ENCODE peak calls at places on chromosomes 11 and 22, in nine cellular contexts. L, C, U, P, K, D, H, B and X are unnamed samples.

GRCh38 chr11:123183391-123184099 is 11.5 kb downstream of the CLMP start:
- DNase-seq in H (no peak), U (no peak), P (no peak), K (no peak), B (no peak), L (no peak), C (no peak), D (no peak), X (no peak)

GRCh38 chr11:66069715-66070603 is at the start of gene PACS1:
- DNase-seq in P (peak), L (peak), D (no peak), B (peak), H (peak), C (peak), U (peak), K (no peak), X (peak)

GRCh38 chr11:8098361-8098760 is 17.4 kb downstream of the TUB start:
- DNase-seq in H (no peak), K (no peak), D (no peak), P (no peak), L (peak), C (no peak), U (no peak), B (no peak), X (no peak)

GRCh38 chr22:22198751-22199150 is 45.8 kb upstream of the VPREB1 start:
- DNase-seq in C (no peak), L (no peak), H (no peak), P (no peak), B (no peak), U (no peak), K (no peak), D (no peak), X (no peak)

GRCh38 chr11:31340903-31341572 is 28.5 kb downstream of the DCDC1 start:
- DNase-seq in L (peak), K (no peak), B (peak), C (peak), P (peak), D (peak), U (peak), H (peak), X (no peak)

GRCh38 chr11:83549984-83550667 is 264.0 kb upstream of the CCDC90B start:
- DNase-seq in P (no peak), K (no peak), U (no peak), C (no peak), D (no peak), L (no peak), B (peak), H (no peak), X (no peak)

GRCh38 chr11:81989093-81989492 is 744.6 kb downstream of the FAM181B start:
- DNase-seq in L (no peak), D (peak), C (no peak), K (no peak), U (no peak), P (no peak), H (no peak), B (no peak), X (no peak)

GRCh38 chr11:113468666-113469345 is 6.4 kb downstream of the DRD2 start:
- DNase-seq in B (no peak), K (no peak), C (no peak), U (no peak), L (peak), H (no peak), D (no peak), P (no peak), X (no peak)

GRCh38 chr11:328012-328411 is 7.4 kb upstream of the IFITM3 start:
- DNase-seq in C (no peak), D (no peak), U (no peak), K (no peak), L (no peak), B (no peak), P (no peak), H (no peak), X (no peak)

GRCh38 chr11:103798029-103798428 is 238.4 kb upstream of the DDI1 start:
- DNase-seq in H (no peak), P (no peak), B (no peak), U (no peak), K (no peak), C (no peak), D (no peak), L (peak), X (no peak)

GRCh38 chr11:94060401-94060800 is 39.2 kb downstream of the HEPHL1 start:
- DNase-seq in K (no peak), P (no peak), U (no peak), B (no peak), D (no peak), L (peak), C (no peak), H (no peak), X (no peak)